ENCODE peak calls at places on chromosomes 7 and 10, in four cellular contexts. One of them, this sample, is unnamed.

GRCh38 chr10:31618541-31619291 is 299.7 kb downstream of the ZEB1 start:
- DNase-seq in H1: no peak
- DNase-seq in neuronal stem cell: no peak
- DNase-seq in H9: no peak
- DNase-seq in this sample: peak; percentile 66

GRCh38 chr7:2811476-2812118 is 32.5 kb downstream of the GNA12 start:
- DNase-seq in H9: no peak
- DNase-seq in neuronal stem cell: no peak
- DNase-seq in H1: no peak
- DNase-seq in this sample: peak; percentile 45

GRCh38 chr10:21399392-21400015 is 126.0 kb downstream of the SKIDA1 start:
- DNase-seq in H1: no peak
- DNase-seq in H9: no peak
- DNase-seq in neuronal stem cell: no peak
- DNase-seq in this sample: peak; percentile 90

GRCh38 chr7:40923631-40924030 is 779.3 kb downstream of the INHBA start:
- DNase-seq in neuronal stem cell: no peak
- DNase-seq in H9: no peak
- DNase-seq in H1: no peak
- DNase-seq in this sample: no peak

GRCh38 chr7:16982640-16983103 is 100.9 kb upstream of the AGR3 start:
- DNase-seq in H9: no peak
- DNase-seq in neuronal stem cell: peak; percentile 21
- DNase-seq in H1: no peak
- DNase-seq in this sample: peak; percentile 70

GRCh38 chr7:66198956-66199355 is 6.2 kb upstream of the TPST1 start:
- DNase-seq in H9: no peak
- DNase-seq in neuronal stem cell: no peak
- DNase-seq in H1: no peak
- DNase-seq in this sample: no peak

GRCh38 chr10:72272689-72273409 is 875 bp upstream of the DDIT4 start:
- DNase-seq in H9: peak; percentile 93
- DNase-seq in H1: peak; percentile 86
- DNase-seq in neuronal stem cell: peak; percentile 69
- DNase-seq in this sample: peak; percentile 99

GRCh38 chr7:152402384-152403250 is 33.2 kb downstream of the KMT2C start:
- DNase-seq in neuronal stem cell: no peak
- DNase-seq in H1: no peak
- DNase-seq in H9: no peak
- DNase-seq in this sample: no peak

GRCh38 chr10:61939575-61940301 is 38.2 kb downstream of the ARID5B start:
- DNase-seq in H9: no peak
- DNase-seq in H1: no peak
- DNase-seq in neuronal stem cell: no peak
- DNase-seq in this sample: peak; percentile 79

GRCh38 chr10:20276127-20276979 is 460.1 kb downstream of the PLXDC2 start:
- DNase-seq in H9: no peak
- DNase-seq in H1: no peak
- DNase-seq in neuronal stem cell: peak; percentile 71
- DNase-seq in this sample: peak; percentile 23

GRCh38 chr7:5426226-5426475 is 2.5 kb upstream of the TNRC18 start:
- DNase-seq in neuronal stem cell: no peak
- DNase-seq in H1: no peak
- DNase-seq in H9: no peak
- DNase-seq in this sample: peak; percentile 75

GRCh38 chr10:110533149-110533548 is 34.3 kb upstream of the SMC3 start:
- DNase-seq in H9: no peak
- DNase-seq in H1: no peak
- DNase-seq in neuronal stem cell: no peak
- DNase-seq in this sample: no peak
- H2BK15ac ChIP-seq in H9: no peak overlapping the region
- H2BK15ac ChIP-seq in H1: peak overlapping the region; percentile 53
- H2BK15ac ChIP-seq in neuronal stem cell: no peak overlapping the region
- H2BK15ac ChIP-seq in this sample: no peak overlapping the region

DNA sequence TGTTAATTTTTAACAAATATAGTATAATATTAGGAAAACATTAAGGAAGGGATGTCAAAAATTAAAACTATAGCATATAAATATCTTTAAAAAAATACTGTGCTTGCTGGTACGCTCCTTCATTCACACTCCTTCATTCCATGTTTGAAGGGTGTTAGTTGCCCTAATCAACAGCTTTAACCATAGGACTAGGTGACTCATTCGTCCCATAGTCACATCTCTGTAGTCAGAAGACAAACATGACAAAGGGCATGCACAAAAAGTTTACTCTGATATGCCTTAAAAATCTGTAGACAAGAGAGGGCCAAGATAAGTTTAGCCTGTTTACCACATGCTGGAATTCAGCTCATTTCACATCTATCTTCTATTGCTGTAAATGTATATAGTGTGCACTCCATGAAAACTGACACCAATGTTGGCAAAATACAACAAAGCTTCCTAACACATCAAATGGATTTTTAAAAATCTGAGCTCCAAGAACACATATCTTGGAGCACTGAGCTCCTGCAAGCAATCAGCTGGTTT is 628 bp downstream of the FAM13C start:
- DNase-seq in H9: no peak
- DNase-seq in neuronal stem cell: no peak
- DNase-seq in H1: no peak
- DNase-seq in this sample: peak; percentile 27
- H3K9ac ChIP-seq in H9: no peak overlapping the region
- H3K9ac ChIP-seq in neuronal stem cell: peak overlapping the region; percentile 63
- H3K9ac ChIP-seq in H1: no peak overlapping the region
- H3K9ac ChIP-seq in this sample: peak overlapping the region; percentile 88

GRCh38 chr7:135747366-135747765 is 1.2 kb downstream of the FAM180A start:
- DNase-seq in H9: no peak
- DNase-seq in neuronal stem cell: no peak
- DNase-seq in H1: no peak
- DNase-seq in this sample: no peak
- H2BK12ac ChIP-seq in H9: no peak overlapping the region
- H2BK12ac ChIP-seq in neuronal stem cell: no peak overlapping the region
- H2BK12ac ChIP-seq in H1: no peak overlapping the region
- H2BK12ac ChIP-seq in this sample: no peak overlapping the region

DNA sequence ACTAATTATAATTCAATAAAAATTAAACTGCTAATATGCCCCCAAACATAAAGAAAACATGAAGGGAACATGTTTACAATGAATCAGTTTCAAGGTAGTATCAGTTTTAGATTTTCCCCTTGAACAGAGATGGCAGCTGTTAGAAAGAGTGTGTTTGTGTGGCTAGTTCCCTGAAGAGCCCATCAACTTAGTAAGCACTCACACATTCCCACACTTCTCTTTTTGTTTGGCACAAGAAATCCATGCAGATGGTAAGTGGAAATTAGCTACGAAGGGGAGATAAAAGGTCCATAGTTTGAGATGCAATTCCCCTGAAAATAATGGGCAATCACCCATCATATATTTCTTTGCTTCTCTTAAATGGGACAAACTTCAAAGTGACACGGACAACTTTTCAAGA is 259.7 kb upstream of the NPY start:
- DNase-seq in H9: no peak
- DNase-seq in neuronal stem cell: no peak
- DNase-seq in H1: no peak
- DNase-seq in this sample: peak; percentile 23
- H2BK15ac ChIP-seq in H9: no peak overlapping the region
- H2BK15ac ChIP-seq in neuronal stem cell: no peak overlapping the region
- H2BK15ac ChIP-seq in H1: no peak overlapping the region
- H2BK15ac ChIP-seq in this sample: peak overlapping the region; percentile 77

This sample was measured in mesenchymal stem cell.